ENCODE peak calls at places on chromosomes 6 and 20, in eight cellular contexts. One of them, this sample, is unnamed.
A peak's percentile ranks its signal among the peaks of the same experiment; 100 is the strongest.

GRCh38 chr20:60883517-60883916 is 368.5 kb upstream of the CDH4 start:
- DNase-seq in CD8-positive, alpha-beta memory T cell: no peak
- DNase-seq in CD8-positive, alpha-beta T cell: no peak
- DNase-seq in aorta: no peak
- DNase-seq in adrenal gland: no peak
- DNase-seq in right atrium auricular region: no peak
- DNase-seq in lung: no peak
- DNase-seq in colonic mucosa: no peak
- DNase-seq in this sample: no peak

GRCh38 chr6:40998661-40999060 is 40.4 kb downstream of the UNC5CL start:
- DNase-seq in CD8-positive, alpha-beta memory T cell: no peak
- DNase-seq in CD8-positive, alpha-beta T cell: no peak
- DNase-seq in aorta: no peak
- DNase-seq in adrenal gland: no peak
- DNase-seq in right atrium auricular region: peak; percentile 7
- DNase-seq in lung: no peak
- DNase-seq in colonic mucosa: no peak
- DNase-seq in this sample: no peak

GRCh38 chr6:14730654-14731053 is 515.2 kb upstream of the JARID2 start:
- DNase-seq in CD8-positive, alpha-beta memory T cell: no peak
- DNase-seq in CD8-positive, alpha-beta T cell: no peak
- DNase-seq in aorta: no peak
- DNase-seq in adrenal gland: no peak
- DNase-seq in right atrium auricular region: no peak
- DNase-seq in lung: no peak
- DNase-seq in colonic mucosa: no peak
- DNase-seq in this sample: no peak

GRCh38 chr6:53287336-53288225 is 61.2 kb downstream of the ELOVL5 start:
- DNase-seq in CD8-positive, alpha-beta memory T cell: no peak
- DNase-seq in CD8-positive, alpha-beta T cell: no peak
- DNase-seq in aorta: no peak
- DNase-seq in adrenal gland: no peak
- DNase-seq in right atrium auricular region: no peak
- DNase-seq in lung: no peak
- DNase-seq in colonic mucosa: no peak
- DNase-seq in this sample: no peak

GRCh38 chr6:13373488-13373886 is 45.1 kb upstream of the TBC1D7 start:
- DNase-seq in CD8-positive, alpha-beta memory T cell: no peak
- DNase-seq in CD8-positive, alpha-beta T cell: no peak
- DNase-seq in aorta: no peak
- DNase-seq in adrenal gland: no peak
- DNase-seq in right atrium auricular region: no peak
- DNase-seq in lung: no peak
- DNase-seq in colonic mucosa: no peak
- DNase-seq in this sample: no peak

GRCh38 chr6:112831022-112831421 is 483.9 kb downstream of the RFPL4B start:
- DNase-seq in CD8-positive, alpha-beta memory T cell: no peak
- DNase-seq in CD8-positive, alpha-beta T cell: no peak
- DNase-seq in aorta: no peak
- DNase-seq in adrenal gland: no peak
- DNase-seq in right atrium auricular region: no peak
- DNase-seq in lung: no peak
- DNase-seq in colonic mucosa: no peak
- DNase-seq in this sample: no peak

GRCh38 chr20:37323985-37324384 is 22.0 kb upstream of the SRC start:
- DNase-seq in CD8-positive, alpha-beta memory T cell: no peak
- DNase-seq in CD8-positive, alpha-beta T cell: no peak
- DNase-seq in aorta: peak; percentile 2
- DNase-seq in adrenal gland: no peak
- DNase-seq in right atrium auricular region: no peak
- DNase-seq in lung: no peak
- DNase-seq in colonic mucosa: no peak
- DNase-seq in this sample: no peak

GRCh38 chr6:79062708-79063107 is 15.3 kb downstream of the PHIP start:
- DNase-seq in CD8-positive, alpha-beta memory T cell: no peak
- DNase-seq in CD8-positive, alpha-beta T cell: no peak
- DNase-seq in aorta: no peak
- DNase-seq in adrenal gland: no peak
- DNase-seq in right atrium auricular region: no peak
- DNase-seq in lung: no peak
- DNase-seq in colonic mucosa: no peak
- DNase-seq in this sample: no peak

GRCh38 chr20:3156811-3157619 is 2.6 kb downstream of the FASTKD5 start:
- DNase-seq in CD8-positive, alpha-beta memory T cell: no peak
- DNase-seq in CD8-positive, alpha-beta T cell: no peak
- DNase-seq in aorta: no peak
- DNase-seq in adrenal gland: no peak
- DNase-seq in right atrium auricular region: no peak
- DNase-seq in lung: no peak
- DNase-seq in colonic mucosa: no peak
- DNase-seq in this sample: no peak

GRCh38 chr20:36308986-36309385 is 2.8 kb downstream of the DLGAP4 start:
- DNase-seq in CD8-positive, alpha-beta memory T cell: no peak
- DNase-seq in CD8-positive, alpha-beta T cell: no peak
- DNase-seq in aorta: no peak
- DNase-seq in adrenal gland: no peak
- DNase-seq in right atrium auricular region: peak; percentile 7
- DNase-seq in lung: no peak
- DNase-seq in colonic mucosa: no peak
- DNase-seq in this sample: peak; percentile 38

GRCh38 chr20:57762531-57763234 is 52.9 kb upstream of the PMEPA1 start:
- DNase-seq in CD8-positive, alpha-beta memory T cell: no peak
- DNase-seq in CD8-positive, alpha-beta T cell: no peak
- DNase-seq in aorta: peak; percentile 51
- DNase-seq in adrenal gland: no peak
- DNase-seq in right atrium auricular region: no peak
- DNase-seq in lung: no peak
- DNase-seq in colonic mucosa: no peak
- DNase-seq in this sample: peak; percentile 36

GRCh38 chr20:38840053-38840893 is 34.8 kb downstream of the PPP1R16B start:
- DNase-seq in CD8-positive, alpha-beta memory T cell: peak; percentile 49
- DNase-seq in CD8-positive, alpha-beta T cell: no peak
- DNase-seq in aorta: no peak
- DNase-seq in adrenal gland: no peak
- DNase-seq in right atrium auricular region: no peak
- DNase-seq in lung: no peak
- DNase-seq in colonic mucosa: no peak
- DNase-seq in this sample: peak; percentile 27

GRCh38 chr20:48398506-48399449 is 429.0 kb downstream of the PREX1 start:
- DNase-seq in CD8-positive, alpha-beta memory T cell: no peak
- DNase-seq in CD8-positive, alpha-beta T cell: no peak
- DNase-seq in aorta: no peak
- DNase-seq in adrenal gland: no peak
- DNase-seq in right atrium auricular region: no peak
- DNase-seq in lung: no peak
- DNase-seq in colonic mucosa: no peak
- DNase-seq in this sample: peak; percentile 97

GRCh38 chr6:2658788-2659187 is 91.9 kb downstream of the MYLK4 start:
- DNase-seq in CD8-positive, alpha-beta memory T cell: no peak
- DNase-seq in CD8-positive, alpha-beta T cell: no peak
- DNase-seq in aorta: no peak
- DNase-seq in adrenal gland: no peak
- DNase-seq in right atrium auricular region: no peak
- DNase-seq in lung: no peak
- DNase-seq in colonic mucosa: no peak
- DNase-seq in this sample: no peak

GRCh38 chr20:4805663-4806449 is 84.1 kb downstream of the PRND start:
- DNase-seq in CD8-positive, alpha-beta memory T cell: no peak
- DNase-seq in CD8-positive, alpha-beta T cell: no peak
- DNase-seq in aorta: no peak
- DNase-seq in adrenal gland: no peak
- DNase-seq in right atrium auricular region: no peak
- DNase-seq in lung: no peak
- DNase-seq in colonic mucosa: no peak
- DNase-seq in this sample: no peak

GRCh38 chr20:56179051-56179450 is 69.5 kb upstream of the MC3R start:
- DNase-seq in CD8-positive, alpha-beta memory T cell: no peak
- DNase-seq in CD8-positive, alpha-beta T cell: no peak
- DNase-seq in aorta: no peak
- DNase-seq in adrenal gland: no peak
- DNase-seq in right atrium auricular region: no peak
- DNase-seq in lung: no peak
- DNase-seq in colonic mucosa: no peak
- DNase-seq in this sample: no peak
- H3K9me3 ChIP-seq in CD8-positive, alpha-beta memory T cell: no peaks in the 10 kb centered on the region
- H3K9me3 ChIP-seq in CD8-positive, alpha-beta T cell: no peaks in the 10 kb centered on the region
- H3K9me3 ChIP-seq in aorta: no peaks in the 10 kb centered on the region
- H3K9me3 ChIP-seq in adrenal gland: no peaks in the 10 kb centered on the region
- H3K9me3 ChIP-seq in right atrium auricular region: no peaks in the 10 kb centered on the region
- H3K9me3 ChIP-seq in lung: no peaks in the 10 kb centered on the region
- H3K9me3 ChIP-seq in colonic mucosa: no peaks in the 10 kb centered on the region
- H3K9me3 ChIP-seq in this sample: no peaks in the 10 kb centered on the region

DNA sequence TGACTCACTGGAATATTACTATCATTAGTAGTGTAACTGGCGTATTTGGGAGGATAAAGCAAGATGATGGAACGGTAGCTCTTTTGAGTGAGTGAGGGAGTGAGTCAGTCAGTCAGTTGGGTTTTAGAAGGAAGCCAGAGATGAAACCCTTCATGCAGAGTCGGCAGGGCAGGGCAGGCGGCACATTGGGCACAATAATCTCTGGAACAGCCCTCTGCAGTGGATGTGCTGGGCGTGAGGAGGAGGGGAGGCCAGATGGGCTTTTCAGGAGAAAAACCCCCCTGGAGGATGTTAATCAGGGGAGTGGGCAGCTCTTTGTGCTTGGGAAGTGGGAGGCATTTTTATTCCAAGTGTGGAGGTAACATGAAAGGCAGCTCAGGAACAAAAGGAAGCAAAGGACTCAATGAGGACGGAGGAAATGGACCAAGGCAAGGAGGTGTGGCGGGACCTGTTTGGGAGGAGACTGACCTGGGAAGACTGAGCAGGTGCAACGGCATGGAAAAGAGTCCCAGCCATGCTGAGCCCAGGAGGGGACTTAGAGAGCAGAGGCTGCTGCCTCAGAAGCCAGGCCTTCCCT is 171.3 kb downstream of the ZDHHC14 start:
- DNase-seq in CD8-positive, alpha-beta memory T cell: no peak
- DNase-seq in CD8-positive, alpha-beta T cell: no peak
- DNase-seq in aorta: no peak
- DNase-seq in adrenal gland: no peak
- DNase-seq in right atrium auricular region: no peak
- DNase-seq in lung: no peak
- DNase-seq in colonic mucosa: no peak
- DNase-seq in this sample: no peak
- H3K4me3 ChIP-seq in CD8-positive, alpha-beta memory T cell: no peak overlapping the region
- H3K4me3 ChIP-seq in CD8-positive, alpha-beta T cell: no peak overlapping the region
- H3K4me3 ChIP-seq in aorta: no peak overlapping the region
- H3K4me3 ChIP-seq in adrenal gland: no peak overlapping the region
- H3K4me3 ChIP-seq in right atrium auricular region: no peak overlapping the region
- H3K4me3 ChIP-seq in lung: no peak overlapping the region
- H3K4me3 ChIP-seq in colonic mucosa: no peak overlapping the region
- H3K4me3 ChIP-seq in this sample: no peak overlapping the region

GRCh38 chr6:49366539-49366938 is 96.5 kb downstream of the MMUT start:
- DNase-seq in CD8-positive, alpha-beta memory T cell: no peak
- DNase-seq in CD8-positive, alpha-beta T cell: no peak
- DNase-seq in aorta: no peak
- DNase-seq in adrenal gland: no peak
- DNase-seq in right atrium auricular region: no peak
- DNase-seq in lung: no peak
- DNase-seq in colonic mucosa: no peak
- DNase-seq in this sample: no peak
- H3K9me3 ChIP-seq in CD8-positive, alpha-beta memory T cell: no peaks in the 10 kb centered on the region
- H3K9me3 ChIP-seq in CD8-positive, alpha-beta T cell: no peaks in the 10 kb centered on the region
- H3K9me3 ChIP-seq in aorta: peaks cover 4% of the 10 kb centered on the region
- H3K9me3 ChIP-seq in adrenal gland: no peaks in the 10 kb centered on the region
- H3K9me3 ChIP-seq in right atrium auricular region: no peaks in the 10 kb centered on the region
- H3K9me3 ChIP-seq in lung: no peaks in the 10 kb centered on the region
- H3K9me3 ChIP-seq in colonic mucosa: no peaks in the 10 kb centered on the region
- H3K9me3 ChIP-seq in this sample: no peaks in the 10 kb centered on the region

GRCh38 chr6:137497722-137498463 is 3.7 kb upstream of the OLIG3 start:
- DNase-seq in CD8-positive, alpha-beta memory T cell: no peak
- DNase-seq in CD8-positive, alpha-beta T cell: no peak
- DNase-seq in aorta: peak; percentile 72
- DNase-seq in adrenal gland: no peak
- DNase-seq in right atrium auricular region: no peak
- DNase-seq in lung: no peak
- DNase-seq in colonic mucosa: no peak
- DNase-seq in this sample: no peak
- H3K4me3 ChIP-seq in CD8-positive, alpha-beta memory T cell: peak overlapping the region; percentile 26
- H3K4me3 ChIP-seq in CD8-positive, alpha-beta T cell: peak overlapping the region; percentile 40
- H3K4me3 ChIP-seq in aorta: no peak overlapping the region
- H3K4me3 ChIP-seq in adrenal gland: no peak overlapping the region
- H3K4me3 ChIP-seq in right atrium auricular region: peak overlapping the region; percentile 26
- H3K4me3 ChIP-seq in lung: no peak overlapping the region
- H3K4me3 ChIP-seq in colonic mucosa: peak overlapping the region; percentile 0
- H3K4me3 ChIP-seq in this sample: peak overlapping the region; percentile 38

DNA sequence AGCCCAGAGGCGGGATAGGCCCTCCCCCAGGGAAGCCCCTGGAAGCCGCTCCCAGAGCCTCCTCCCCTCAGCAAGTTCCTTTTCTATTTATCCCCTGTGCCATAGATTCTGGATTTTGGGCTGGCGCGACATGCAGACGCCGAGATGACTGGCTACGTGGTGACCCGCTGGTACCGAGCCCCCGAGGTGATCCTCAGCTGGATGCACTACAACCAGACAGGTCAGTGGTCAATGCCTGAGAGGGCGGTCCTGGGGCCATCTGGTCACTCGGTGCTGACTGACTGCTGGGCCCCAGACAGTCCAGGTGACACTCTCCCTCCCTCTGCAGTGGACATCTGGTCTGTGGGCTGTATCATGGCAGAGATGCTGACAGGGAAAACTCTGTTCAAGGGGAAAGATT is 6.2 kb downstream of the MAPK13 start:
- DNase-seq in CD8-positive, alpha-beta memory T cell: no peak
- DNase-seq in CD8-positive, alpha-beta T cell: no peak
- DNase-seq in aorta: no peak
- DNase-seq in adrenal gland: no peak
- DNase-seq in right atrium auricular region: no peak
- DNase-seq in lung: no peak
- DNase-seq in colonic mucosa: no peak
- DNase-seq in this sample: no peak
- H3K9me3 ChIP-seq in CD8-positive, alpha-beta memory T cell: no peaks in the 10 kb centered on the region
- H3K9me3 ChIP-seq in CD8-positive, alpha-beta T cell: no peaks in the 10 kb centered on the region
- H3K9me3 ChIP-seq in aorta: no peaks in the 10 kb centered on the region
- H3K9me3 ChIP-seq in adrenal gland: no peaks in the 10 kb centered on the region
- H3K9me3 ChIP-seq in right atrium auricular region: no peaks in the 10 kb centered on the region
- H3K9me3 ChIP-seq in lung: no peaks in the 10 kb centered on the region
- H3K9me3 ChIP-seq in colonic mucosa: no peaks in the 10 kb centered on the region
- H3K9me3 ChIP-seq in this sample: no peaks in the 10 kb centered on the region

GRCh38 chr6:158818008-158818579 is 1.1 kb downstream of the EZR start:
- DNase-seq in CD8-positive, alpha-beta memory T cell: peak; percentile 75
- DNase-seq in CD8-positive, alpha-beta T cell: peak; percentile 80
- DNase-seq in aorta: peak; percentile 94
- DNase-seq in adrenal gland: peak; percentile 86
- DNase-seq in right atrium auricular region: peak; percentile 81
- DNase-seq in lung: peak; percentile 82
- DNase-seq in colonic mucosa: peak; percentile 87
- DNase-seq in this sample: peak; percentile 78
- H3K4me3 ChIP-seq in CD8-positive, alpha-beta memory T cell: peak overlapping the region; percentile 94
- H3K4me3 ChIP-seq in CD8-positive, alpha-beta T cell: peak overlapping the region; percentile 63
- H3K4me3 ChIP-seq in aorta: peak overlapping the region; percentile 86
- H3K4me3 ChIP-seq in adrenal gland: peak overlapping the region; percentile 54
- H3K4me3 ChIP-seq in right atrium auricular region: peak overlapping the region; percentile 87
- H3K4me3 ChIP-seq in lung: peak overlapping the region; percentile 68
- H3K4me3 ChIP-seq in colonic mucosa: peak overlapping the region; percentile 77
- H3K4me3 ChIP-seq in this sample: peak overlapping the region; percentile 71

This sample was measured in Caco-2.